ENCODE peak calls at places on chromosome 11, in nine cellular contexts. K is brain microvascular endothelial cell; W is WTC11; Y is NCI-H2107; C is activated CD8-positive, alpha-beta memory T cell treated with anti-CD3 and anti-CD28 coated beads, Interleukin-2, amount 50 U/mL, for 48 hours; Z is T-helper 2 cell; F is germinal center; M is GM13977; N is M059J. L is an unnamed sample.

GRCh38 chr11:108307751-108308150 is 84.9 kb downstream of the ATM start:
- DNase-seq in K (no peak), W (no peak), Y (no peak), C (no peak), Z (no peak), F (no peak), M (no peak), N (no peak), L (no peak)

GRCh38 chr11:103807806-103808205 is 228.6 kb upstream of the DDI1 start:
- DNase-seq in K (no peak), W (no peak), Y (no peak), C (no peak), Z (no peak), F (no peak), M (no peak), N (peak; percentile 20), L (no peak)

GRCh38 chr11:68142441-68143309 is 21.5 kb upstream of the CHKA start:
- DNase-seq in K (no peak), W (no peak), Y (no peak), C (no peak), Z (no peak), F (no peak), M (no peak), N (no peak), L (no peak)

GRCh38 chr11:6647282-6647679 is 8.3 kb downstream of the DCHS1 start:
- DNase-seq in K (peak; percentile 29), W (peak; percentile 27), Y (no peak), C (no peak), Z (no peak), F (no peak), M (no peak), N (no peak), L (no peak)

GRCh38 chr11:31340903-31341572 is 28.5 kb downstream of the DCDC1 start:
- DNase-seq in K (peak; percentile 23), W (peak; percentile 26), Y (no peak), C (no peak), Z (no peak), F (peak; percentile 8), M (peak; percentile 31), N (peak; percentile 34), L (peak; percentile 29)

GRCh38 chr11:88345408-88345807 is 7.9 kb upstream of the CTSC start:
- DNase-seq in K (peak; percentile 71), W (no peak), Y (no peak), C (no peak), Z (no peak), F (no peak), M (no peak), N (peak; percentile 79), L (no peak)

GRCh38 chr11:63537293-63538101 is 889 bp downstream of the PLAAT4 start:
- DNase-seq in K (no peak), W (no peak), Y (no peak), C (no peak), Z (no peak), F (no peak), M (no peak), N (peak; percentile 70), L (no peak)

GRCh38 chr11:57276857-57277505 is 39.9 kb upstream of the APLNR start:
- DNase-seq in K (no peak), W (no peak), Y (no peak), C (no peak), Z (no peak), F (no peak), M (no peak), N (no peak), L (no peak)

GRCh38 chr11:75858613-75859012 is 43.6 kb downstream of the UVRAG start:
- DNase-seq in K (peak; percentile 20), W (no peak), Y (no peak), C (no peak), Z (no peak), F (no peak), M (no peak), N (peak; percentile 9), L (no peak)

GRCh38 chr11:69822676-69823494 is 3.7 kb upstream of the FGF3 start:
- DNase-seq in K (no peak), W (no peak), Y (no peak), C (no peak), Z (no peak), F (no peak), M (no peak), N (no peak), L (no peak)

GRCh38 chr11:57699813-57700212 is 12.2 kb downstream of the MED19 start:
- DNase-seq in K (no peak), W (no peak), Y (no peak), C (no peak), Z (no peak), F (no peak), M (no peak), N (no peak), L (no peak)

GRCh38 chr11:120254788-120255518 is 15.0 kb downstream of the POU2F3 start:
- DNase-seq in K (no peak), W (peak; percentile 68), Y (no peak), C (no peak), Z (no peak), F (peak; percentile 62), M (peak; percentile 63), N (no peak), L (no peak)